ENCODE peak calls at places on chromosomes 11 and 22, in five cellular contexts. One of them, this sample, is unnamed.

GRCh38 chr11:64569300-64569970 is 21.6 kb upstream of the SLC22A12 start:
- DNase-seq in hepatocyte: no peak
- DNase-seq in ascending aorta: no peak
- DNase-seq in astrocyte of the spinal cord: no peak
- DNase-seq in WERI-Rb-1: no peak
- DNase-seq in this sample: no peak

GRCh38 chr11:64110465-64111375 is 55.2 kb downstream of the MACROD1 start:
- DNase-seq in hepatocyte: no peak
- DNase-seq in ascending aorta: no peak
- DNase-seq in astrocyte of the spinal cord: no peak
- DNase-seq in WERI-Rb-1: no peak
- DNase-seq in this sample: no peak

GRCh38 chr11:107549253-107549953 is 16.1 kb downstream of the ALKBH8 start:
- DNase-seq in hepatocyte: peak
- DNase-seq in ascending aorta: no peak
- DNase-seq in astrocyte of the spinal cord: peak
- DNase-seq in WERI-Rb-1: no peak
- DNase-seq in this sample: no peak

GRCh38 chr22:19753090-19753842 is 7.3 kb upstream of the TBX1 start:
- DNase-seq in hepatocyte: no peak
- DNase-seq in ascending aorta: no peak
- DNase-seq in astrocyte of the spinal cord: no peak
- DNase-seq in WERI-Rb-1: no peak
- DNase-seq in this sample: no peak

GRCh38 chr11:16326679-16327297 is 29.6 kb downstream of the SOX6 start:
- DNase-seq in hepatocyte: no peak
- DNase-seq in ascending aorta: no peak
- DNase-seq in astrocyte of the spinal cord: no peak
- DNase-seq in WERI-Rb-1: no peak
- DNase-seq in this sample: no peak

GRCh38 chr11:18772211-18772610 is 19.4 kb downstream of the PTPN5 start:
- DNase-seq in hepatocyte: no peak
- DNase-seq in ascending aorta: no peak
- DNase-seq in astrocyte of the spinal cord: no peak
- DNase-seq in WERI-Rb-1: peak
- DNase-seq in this sample: no peak

GRCh38 chr11:126352934-126353801 is 2.3 kb upstream of the ST3GAL4 start:
- DNase-seq in hepatocyte: no peak
- DNase-seq in ascending aorta: no peak
- DNase-seq in astrocyte of the spinal cord: peak
- DNase-seq in WERI-Rb-1: peak
- DNase-seq in this sample: no peak

GRCh38 chr11:10456519-10456918 is 1.5 kb downstream of the AMPD3 start:
- DNase-seq in hepatocyte: no peak
- DNase-seq in ascending aorta: no peak
- DNase-seq in astrocyte of the spinal cord: no peak
- DNase-seq in WERI-Rb-1: peak
- DNase-seq in this sample: no peak

DNA sequence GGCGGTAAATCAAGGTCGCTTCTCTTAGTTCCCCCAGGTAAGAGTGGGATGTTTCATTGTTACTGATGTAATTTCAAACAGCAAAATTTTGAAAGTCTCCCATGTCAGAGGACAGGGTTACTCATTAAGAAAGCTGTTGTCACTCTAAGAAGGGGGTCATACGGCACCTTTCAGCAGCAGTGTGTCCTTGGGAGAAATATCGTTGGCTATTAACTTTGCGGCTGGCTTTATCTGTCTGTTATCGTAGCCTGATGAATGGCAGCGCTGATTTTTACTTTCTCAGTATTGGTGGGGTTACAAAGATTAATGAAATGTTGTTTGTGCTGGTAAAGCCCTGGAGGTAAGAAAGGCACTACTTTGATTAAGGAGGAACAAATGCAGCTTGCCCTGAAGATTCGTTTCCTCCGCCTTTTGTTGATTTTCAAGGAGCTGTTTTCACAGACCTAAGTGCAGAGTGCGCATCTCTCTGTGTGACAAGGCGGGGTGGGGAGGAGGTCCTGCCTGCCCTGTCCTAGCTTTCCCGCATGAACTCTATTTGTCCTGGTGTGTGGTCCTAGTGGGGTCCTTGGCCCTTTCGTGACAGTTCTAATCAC is 27.6 kb upstream of the FBXO3 start:
- DNase-seq in hepatocyte: no peak
- DNase-seq in ascending aorta: no peak
- DNase-seq in astrocyte of the spinal cord: no peak
- DNase-seq in WERI-Rb-1: peak
- DNase-seq in this sample: no peak
- H3K4me3 ChIP-seq in hepatocyte: no peak
- H3K4me3 ChIP-seq in ascending aorta: peak
- H3K4me3 ChIP-seq in astrocyte of the spinal cord: peak
- H3K4me3 ChIP-seq in WERI-Rb-1: peak
- H3K4me3 ChIP-seq in this sample: peak

DNA sequence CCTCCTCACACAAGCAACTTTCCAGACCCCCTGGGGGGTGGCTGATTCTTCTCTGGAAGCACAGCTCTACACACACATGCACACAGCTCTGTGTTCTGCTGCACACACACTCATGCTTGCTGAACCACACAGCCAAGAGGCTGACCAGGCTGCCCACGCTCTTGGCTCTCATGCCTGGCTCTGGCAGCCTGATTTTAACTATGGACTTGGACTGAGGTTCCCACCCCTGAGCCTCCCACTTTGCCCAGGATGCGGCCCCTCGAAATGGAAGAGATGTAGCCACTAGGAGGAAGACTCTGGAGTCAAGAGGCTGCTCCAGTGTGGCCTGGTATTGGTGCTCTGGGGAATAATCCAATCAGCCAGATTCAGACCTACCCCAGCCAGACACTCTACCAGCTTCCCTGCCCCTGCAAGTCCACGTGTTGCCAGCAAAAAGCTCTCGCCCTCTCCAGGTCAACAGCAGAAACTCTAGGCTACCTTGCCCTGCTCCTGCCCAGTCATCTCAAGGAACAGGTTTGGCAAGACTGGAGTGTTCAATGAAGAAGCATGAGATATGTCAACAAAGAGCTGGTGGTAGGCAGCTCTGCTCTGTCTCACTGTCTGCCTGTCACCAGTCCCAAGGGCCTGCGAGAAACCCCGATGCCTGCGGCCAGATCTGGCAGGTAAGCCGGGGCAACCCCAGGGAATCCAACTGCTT is 8.8 kb upstream of the CASTOR1 start:
- DNase-seq in hepatocyte: peak
- DNase-seq in ascending aorta: no peak
- DNase-seq in astrocyte of the spinal cord: no peak
- DNase-seq in WERI-Rb-1: no peak
- DNase-seq in this sample: no peak
- TF ChIP-seq CTCF in hepatocyte: no peak
- TF ChIP-seq CTCF in ascending aorta: no peak
- TF ChIP-seq CTCF in astrocyte of the spinal cord: no peak
- TF ChIP-seq CTCF in WERI-Rb-1: no peak
- TF ChIP-seq CTCF in this sample: no peak

GRCh38 chr11:2943711-2944118 is 14.5 kb upstream of the PHLDA2 start:
- DNase-seq in hepatocyte: no peak
- DNase-seq in ascending aorta: no peak
- DNase-seq in astrocyte of the spinal cord: no peak
- DNase-seq in WERI-Rb-1: no peak
- DNase-seq in this sample: no peak

GRCh38 chr11:2942872-2943710 is 13.9 kb upstream of the PHLDA2 start:
- DNase-seq in hepatocyte: no peak
- DNase-seq in ascending aorta: no peak
- DNase-seq in astrocyte of the spinal cord: no peak
- DNase-seq in WERI-Rb-1: no peak
- DNase-seq in this sample: no peak

GRCh38 chr11:2945757-2946287 is 16.6 kb upstream of the PHLDA2 start:
- DNase-seq in hepatocyte: no peak
- DNase-seq in ascending aorta: no peak
- DNase-seq in astrocyte of the spinal cord: no peak
- DNase-seq in WERI-Rb-1: no peak
- DNase-seq in this sample: no peak

GRCh38 chr11:2944530-2944929 is 15.3 kb upstream of the PHLDA2 start:
- DNase-seq in hepatocyte: no peak
- DNase-seq in ascending aorta: no peak
- DNase-seq in astrocyte of the spinal cord: no peak
- DNase-seq in WERI-Rb-1: no peak
- DNase-seq in this sample: no peak

GRCh38 chr11:2944953-2945756 is 15.9 kb upstream of the PHLDA2 start:
- DNase-seq in hepatocyte: peak
- DNase-seq in ascending aorta: peak
- DNase-seq in astrocyte of the spinal cord: peak
- DNase-seq in WERI-Rb-1: peak
- DNase-seq in this sample: no peak
- H3K4me3 ChIP-seq in hepatocyte: no peak
- H3K4me3 ChIP-seq in ascending aorta: peak
- H3K4me3 ChIP-seq in astrocyte of the spinal cord: peak
- H3K4me3 ChIP-seq in WERI-Rb-1: no peak
- H3K4me3 ChIP-seq in this sample: no peak

GRCh38 chr11:65859134-65859811 is 960 bp upstream of the MUS81 start:
- DNase-seq in hepatocyte: peak
- DNase-seq in ascending aorta: peak
- DNase-seq in astrocyte of the spinal cord: peak
- DNase-seq in WERI-Rb-1: peak
- DNase-seq in this sample: peak
- TF ChIP-seq CTCF in hepatocyte: peak
- TF ChIP-seq CTCF in ascending aorta: peak
- TF ChIP-seq CTCF in astrocyte of the spinal cord: peak
- TF ChIP-seq CTCF in WERI-Rb-1: no peak
- TF ChIP-seq CTCF in this sample: peak

GRCh38 chr11:44793350-44794090 is 66.8 kb downstream of the TSPAN18 start:
- DNase-seq in hepatocyte: peak
- DNase-seq in ascending aorta: no peak
- DNase-seq in astrocyte of the spinal cord: peak
- DNase-seq in WERI-Rb-1: no peak
- DNase-seq in this sample: no peak
- H3K4me3 ChIP-seq in hepatocyte: no peak
- H3K4me3 ChIP-seq in ascending aorta: no peak
- H3K4me3 ChIP-seq in astrocyte of the spinal cord: no peak
- H3K4me3 ChIP-seq in WERI-Rb-1: no peak
- H3K4me3 ChIP-seq in this sample: no peak

DNA sequence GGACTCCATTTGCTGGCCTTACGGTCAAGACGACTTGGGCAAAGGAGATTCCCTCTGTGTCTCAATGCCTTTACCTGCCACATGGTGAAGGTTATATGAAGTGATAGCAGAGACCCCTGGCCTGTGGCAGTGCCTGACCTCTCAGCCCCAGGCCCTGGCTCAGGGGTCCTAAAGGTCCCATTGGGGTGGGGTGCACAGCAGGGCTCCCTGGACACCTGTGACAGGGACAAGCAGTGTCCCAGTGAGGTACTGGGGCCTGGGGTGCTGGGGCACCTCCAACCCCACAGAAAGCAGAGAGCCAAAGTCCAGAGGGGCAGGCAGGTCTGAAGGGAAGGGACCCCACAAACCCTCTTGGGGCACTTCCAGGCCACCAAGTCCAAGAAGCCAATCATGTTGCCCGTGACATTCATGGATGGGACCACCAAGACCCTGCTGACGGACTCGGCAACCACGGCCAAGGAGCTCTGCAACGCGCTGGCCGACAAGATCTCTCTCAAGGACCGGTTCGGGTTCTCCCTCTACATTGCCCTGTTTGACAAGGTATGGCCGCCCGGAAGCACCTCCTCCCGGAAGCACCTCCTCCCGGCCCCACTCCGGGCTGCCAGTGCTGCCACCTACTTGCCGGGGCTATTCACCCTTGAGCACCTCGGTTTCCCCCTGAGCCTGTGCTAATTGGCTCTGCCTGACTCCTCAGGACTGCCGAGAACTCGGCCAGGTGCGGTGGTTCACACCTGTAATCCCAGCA is 62.5 kb downstream of the MYO7A start:
- DNase-seq in hepatocyte: no peak
- DNase-seq in ascending aorta: no peak
- DNase-seq in astrocyte of the spinal cord: no peak
- DNase-seq in WERI-Rb-1: no peak
- DNase-seq in this sample: no peak
- TF ChIP-seq CTCF in hepatocyte: no peak
- TF ChIP-seq CTCF in ascending aorta: no peak
- TF ChIP-seq CTCF in astrocyte of the spinal cord: no peak
- TF ChIP-seq CTCF in WERI-Rb-1: no peak
- TF ChIP-seq CTCF in this sample: no peak

GRCh38 chr11:66119348-66120133 is 49.5 kb downstream of the PACS1 start:
- DNase-seq in hepatocyte: peak
- DNase-seq in ascending aorta: no peak
- DNase-seq in astrocyte of the spinal cord: peak
- DNase-seq in WERI-Rb-1: peak
- DNase-seq in this sample: no peak
- H3K4me3 ChIP-seq in hepatocyte: no peak
- H3K4me3 ChIP-seq in ascending aorta: no peak
- H3K4me3 ChIP-seq in astrocyte of the spinal cord: no peak
- H3K4me3 ChIP-seq in WERI-Rb-1: no peak
- H3K4me3 ChIP-seq in this sample: no peak

GRCh38 chr11:7694953-7695271 is 11.4 kb downstream of the OVCH2 start:
- DNase-seq in hepatocyte: no peak
- DNase-seq in ascending aorta: no peak
- DNase-seq in astrocyte of the spinal cord: no peak
- DNase-seq in WERI-Rb-1: no peak
- DNase-seq in this sample: no peak
- TF ChIP-seq CTCF in hepatocyte: no peak
- TF ChIP-seq CTCF in ascending aorta: no peak
- TF ChIP-seq CTCF in astrocyte of the spinal cord: no peak
- TF ChIP-seq CTCF in WERI-Rb-1: no peak
- TF ChIP-seq CTCF in this sample: no peak

GRCh38 chr22:45208696-45208992 is 32.0 kb downstream of the KIAA0930 start:
- DNase-seq in hepatocyte: no peak
- DNase-seq in ascending aorta: no peak
- DNase-seq in astrocyte of the spinal cord: no peak
- DNase-seq in WERI-Rb-1: no peak
- DNase-seq in this sample: no peak

GRCh38 chr22:45210577-45211431 is 29.9 kb downstream of the KIAA0930 start:
- DNase-seq in hepatocyte: no peak
- DNase-seq in ascending aorta: no peak
- DNase-seq in astrocyte of the spinal cord: no peak
- DNase-seq in WERI-Rb-1: no peak
- DNase-seq in this sample: no peak

GRCh38 chr22:45210174-45210573 is 30.5 kb downstream of the KIAA0930 start:
- DNase-seq in hepatocyte: no peak
- DNase-seq in ascending aorta: no peak
- DNase-seq in astrocyte of the spinal cord: no peak
- DNase-seq in WERI-Rb-1: no peak
- DNase-seq in this sample: no peak

GRCh38 chr22:45207981-45208664 is 32.6 kb downstream of the KIAA0930 start:
- DNase-seq in hepatocyte: peak
- DNase-seq in ascending aorta: no peak
- DNase-seq in astrocyte of the spinal cord: peak
- DNase-seq in WERI-Rb-1: no peak
- DNase-seq in this sample: no peak

GRCh38 chr22:45208993-45209838 is 31.5 kb downstream of the KIAA0930 start:
- DNase-seq in hepatocyte: no peak
- DNase-seq in ascending aorta: no peak
- DNase-seq in astrocyte of the spinal cord: peak
- DNase-seq in WERI-Rb-1: peak
- DNase-seq in this sample: no peak
- H3K4me3 ChIP-seq in hepatocyte: no peak
- H3K4me3 ChIP-seq in ascending aorta: no peak
- H3K4me3 ChIP-seq in astrocyte of the spinal cord: no peak
- H3K4me3 ChIP-seq in WERI-Rb-1: no peak
- H3K4me3 ChIP-seq in this sample: no peak

GRCh38 chr22:41825376-41825775 is 7.5 kb upstream of the SREBF2 start:
- DNase-seq in hepatocyte: no peak
- DNase-seq in ascending aorta: no peak
- DNase-seq in astrocyte of the spinal cord: no peak
- DNase-seq in WERI-Rb-1: no peak
- DNase-seq in this sample: no peak
- TF ChIP-seq CTCF in hepatocyte: no peak
- TF ChIP-seq CTCF in ascending aorta: no peak
- TF ChIP-seq CTCF in astrocyte of the spinal cord: no peak
- TF ChIP-seq CTCF in WERI-Rb-1: no peak
- TF ChIP-seq CTCF in this sample: no peak

This sample was measured in epithelial cell of proximal tubule.